ENCODE peak calls at places on chromosomes 5 and 9, in ten cellular contexts. Z, E, I, X, G, P, K, H, J and T are unnamed samples.

GRCh38 chr5:91820874-91821273 is 437.8 kb upstream of the ARRDC3 start:
- DNase-seq in Z (no peak), E (no peak), I (no peak), X (no peak), G (no peak), P (no peak), K (no peak), H (no peak), J (no peak), T (no peak)

GRCh38 chr5:157821822-157822622 is 36.9 kb downstream of the CLINT1 start:
- DNase-seq in Z (no peak), E (no peak), I (no peak), X (no peak), G (no peak), P (no peak), K (no peak), H (no peak), J (no peak), T (no peak)

GRCh38 chr5:132060501-132061161 is at the start of gene IL3:
- DNase-seq in Z (no peak), E (no peak), I (no peak), X (no peak), G (peak), P (no peak), K (no peak), H (peak), J (no peak), T (no peak)

GRCh38 chr9:83570359-83570758 is 32.2 kb upstream of the FRMD3 start:
- DNase-seq in Z (no peak), E (peak), I (no peak), X (no peak), G (no peak), P (peak), K (no peak), H (no peak), J (no peak), T (no peak)

GRCh38 chr9:107142896-107143603 is 140.0 kb upstream of the RAD23B start:
- DNase-seq in Z (no peak), E (no peak), I (no peak), X (no peak), G (no peak), P (peak), K (peak), H (no peak), J (no peak), T (no peak)

GRCh38 chr9:86099695-86100364 is 472 bp upstream of the GOLM1 start:
- DNase-seq in Z (peak), E (peak), I (no peak), X (peak), G (no peak), P (peak), K (no peak), H (peak), J (no peak), T (peak)

GRCh38 chr5:159412284-159413046 is 82.2 kb upstream of the IL12B start:
- DNase-seq in Z (no peak), E (no peak), I (no peak), X (no peak), G (peak), P (peak), K (no peak), H (no peak), J (peak), T (no peak)

GRCh38 chr5:175814676-175815075 is 56.7 kb upstream of the CPLX2 start:
- DNase-seq in Z (no peak), E (peak), I (no peak), X (no peak), G (no peak), P (peak), K (peak), H (no peak), J (no peak), T (peak)

GRCh38 chr9:82022121-82022520 is 33.5 kb downstream of the SPATA31D1 start:
- DNase-seq in Z (no peak), E (peak), I (no peak), X (no peak), G (no peak), P (no peak), K (no peak), H (no peak), J (no peak), T (no peak)

GRCh38 chr9:8012986-8013385 is 213.4 kb upstream of the DMAC1 start:
- DNase-seq in Z (no peak), E (no peak), I (no peak), X (no peak), G (no peak), P (no peak), K (peak), H (no peak), J (no peak), T (no peak)

GRCh38 chr9:80784647-80785046 is 904.7 kb downstream of the TLE1 start:
- DNase-seq in Z (no peak), E (peak), I (no peak), X (no peak), G (no peak), P (no peak), K (no peak), H (no peak), J (no peak), T (no peak)